ENCODE peak calls at places on chromosomes 13 and 19, in eight cellular contexts. Q is OCI-LY7, V is tibial nerve, N is tibial artery, S is SK-N-SH, E is body of pancreas, I is ovary, F is esophagus squamous epithelium. X is an unnamed sample.

GRCh38 chr13:97275265-97275664 is 53.1 kb downstream of the MBNL2 start:
- DNase-seq in Q (no peak), V (no peak), N (no peak), S (no peak), E (no peak), I (no peak), F (no peak), X (no peak)

GRCh38 chr13:39259371-39259770 is 221.1 kb downstream of the NHLRC3 start:
- DNase-seq in Q (no peak), V (no peak), N (no peak), S (no peak), E (no peak), I (no peak), F (no peak), X (no peak)

GRCh38 chr13:33224686-33225085 is 60.9 kb downstream of the STARD13 start:
- DNase-seq in Q (no peak), V (no peak), N (no peak), S (no peak), E (no peak), I (no peak), F (no peak), X (no peak)

GRCh38 chr13:65387743-65388347 is 1842.3 kb downstream of the PCDH9 start:
- DNase-seq in Q (no peak), V (no peak), N (no peak), S (no peak), E (no peak), I (no peak), F (no peak), X (no peak)

GRCh38 chr19:13996928-13997636 is 9.0 kb downstream of the RFX1 start:
- DNase-seq in Q (no peak), V (no peak), N (no peak), S (no peak), E (no peak), I (no peak), F (no peak), X (no peak)

GRCh38 chr13:99985886-99986527 is 4.4 kb downstream of the ZIC2 start:
- DNase-seq in Q (no peak), V (no peak), N (no peak), S (peak), E (no peak), I (no peak), F (no peak), X (no peak)

GRCh38 chr13:31982540-31982939 is 49.0 kb upstream of the FRY start:
- DNase-seq in Q (no peak), V (peak), N (peak), S (peak), E (peak), I (peak), F (no peak), X (no peak)

GRCh38 chr19:5534787-5535586 is 32.8 kb downstream of the TINCR start:
- DNase-seq in Q (peak), V (no peak), N (no peak), S (peak), E (no peak), I (no peak), F (no peak), X (no peak)

GRCh38 chr19:39341122-39341719 is 1.0 kb upstream of the SAMD4B start:
- DNase-seq in Q (peak), V (no peak), N (peak), S (peak), E (no peak), I (peak), F (no peak), X (no peak)

DNA sequence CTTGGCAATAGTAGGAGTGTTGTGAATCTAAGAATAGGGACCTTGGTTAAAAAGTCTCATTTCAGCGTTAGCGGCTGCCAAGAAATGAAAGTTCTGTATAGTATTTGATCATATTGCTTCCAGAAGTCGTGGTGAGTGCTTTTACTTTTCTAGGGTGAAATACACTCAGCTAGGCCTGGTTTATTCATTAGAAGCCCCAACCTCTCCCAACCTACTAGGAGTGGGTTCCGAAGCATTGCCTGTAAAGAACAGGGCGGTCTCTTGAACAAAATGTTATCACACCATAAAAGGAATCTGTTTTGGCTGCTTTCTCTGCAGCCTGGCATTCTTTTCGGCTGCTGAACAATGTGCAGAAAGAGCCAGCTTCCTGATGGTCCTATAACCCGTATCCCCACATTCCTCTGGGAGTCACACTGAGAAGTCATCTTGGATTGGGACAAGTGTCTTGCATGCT is 102.8 kb downstream of the LRCH1 start:
- DNase-seq in Q (no peak), V (no peak), N (no peak), S (no peak), E (peak), I (no peak), F (no peak), X (no peak)
- H3K4me3 ChIP-seq in Q (no peak), V (no peak), N (peak), S (no peak), E (no peak), I (no peak), F (no peak), X (peak)

GRCh38 chr19:35936738-35937268 is 629 bp downstream of the LRFN3 start:
- DNase-seq in Q (no peak), V (no peak), N (no peak), S (no peak), E (no peak), I (no peak), F (no peak), X (no peak)
- H3K27ac ChIP-seq in Q (no peak), V (peak), N (peak), S (no peak), E (no peak), I (peak), F (peak), X (no peak)

DNA sequence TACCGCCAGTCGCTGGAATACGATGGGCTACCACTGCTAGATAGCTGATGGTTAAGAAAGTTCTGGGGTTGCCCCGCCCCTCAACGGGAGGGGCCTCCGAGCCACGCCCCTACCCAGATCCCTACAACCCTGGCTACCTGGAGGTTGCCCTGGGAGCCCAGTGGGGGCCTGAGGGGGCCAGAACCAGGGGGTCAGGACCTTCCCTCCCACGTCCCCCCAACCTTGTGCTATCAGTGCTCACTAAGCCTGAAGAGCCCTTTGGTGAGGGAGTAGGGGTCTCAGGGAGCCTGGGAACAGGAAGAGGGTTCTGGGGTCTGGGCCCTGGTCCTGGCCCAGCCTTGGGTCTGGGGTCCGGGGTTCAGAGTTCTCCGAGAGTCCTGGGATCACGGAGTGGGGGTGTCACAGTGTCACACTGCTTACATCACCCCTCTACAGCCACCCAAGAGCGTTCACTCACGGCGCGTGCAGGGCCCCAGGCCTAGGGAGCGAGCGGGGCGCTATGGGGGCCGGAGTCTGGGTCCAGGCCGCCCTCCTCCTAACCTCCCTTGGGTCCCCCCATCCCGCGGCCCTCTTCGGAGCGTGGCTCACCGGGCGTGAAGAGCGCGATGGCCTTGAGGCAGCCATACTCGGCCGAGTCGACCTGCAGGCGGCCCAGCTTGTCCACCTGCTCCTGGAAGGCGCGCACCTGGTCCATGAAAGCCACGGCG is 9.0 kb downstream of the OCEL1 start:
- DNase-seq in Q (peak), V (no peak), N (no peak), S (peak), E (peak), I (peak), F (no peak), X (no peak)
- H3K4me3 ChIP-seq in Q (peak), V (peak), N (peak), S (peak), E (no peak), I (peak), F (peak), X (peak)

GRCh38 chr19:16456652-16457194 is 15.0 kb downstream of the EPS15L1 start:
- DNase-seq in Q (no peak), V (no peak), N (no peak), S (peak), E (no peak), I (no peak), F (no peak), X (no peak)
- H3K27ac ChIP-seq in Q (peak), V (peak), N (peak), S (peak), E (no peak), I (no peak), F (peak), X (no peak)

GRCh38 chr13:21051675-21052074 is 9.7 kb downstream of the LATS2 start:
- DNase-seq in Q (no peak), V (no peak), N (no peak), S (no peak), E (no peak), I (no peak), F (no peak), X (no peak)
- H3K4me3 ChIP-seq in Q (no peak), V (no peak), N (no peak), S (no peak), E (no peak), I (no peak), F (no peak), X (no peak)

GRCh38 chr19:15317392-15318011 is 14.8 kb downstream of the BRD4 start:
- DNase-seq in Q (no peak), V (no peak), N (no peak), S (no peak), E (no peak), I (no peak), F (no peak), X (no peak)
- H3K27ac ChIP-seq in Q (peak), V (no peak), N (peak), S (peak), E (no peak), I (no peak), F (peak), X (no peak)

GRCh38 chr13:52848455-52849190 is at the start of gene PCDH8:
- DNase-seq in Q (no peak), V (peak), N (no peak), S (peak), E (peak), I (no peak), F (no peak), X (no peak)
- H3K4me3 ChIP-seq in Q (no peak), V (no peak), N (no peak), S (peak), E (no peak), I (no peak), F (peak), X (peak)

GRCh38 chr13:51422484-51422883 is 30.4 kb downstream of the INTS6 start:
- DNase-seq in Q (no peak), V (no peak), N (no peak), S (no peak), E (no peak), I (no peak), F (no peak), X (no peak)

GRCh38 chr13:51416107-51416506 is 36.7 kb downstream of the INTS6 start:
- DNase-seq in Q (no peak), V (no peak), N (no peak), S (no peak), E (no peak), I (no peak), F (no peak), X (no peak)

GRCh38 chr13:51417716-51418115 is 35.1 kb downstream of the INTS6 start:
- DNase-seq in Q (no peak), V (no peak), N (no peak), S (no peak), E (no peak), I (no peak), F (no peak), X (no peak)

GRCh38 chr13:51420681-51421476 is 32.0 kb downstream of the INTS6 start:
- DNase-seq in Q (peak), V (no peak), N (no peak), S (no peak), E (no peak), I (no peak), F (no peak), X (no peak)

GRCh38 chr13:51419015-51419636 is 33.7 kb downstream of the INTS6 start:
- DNase-seq in Q (peak), V (no peak), N (no peak), S (no peak), E (no peak), I (no peak), F (no peak), X (no peak)
- H3K27ac ChIP-seq in Q (peak), V (no peak), N (no peak), S (no peak), E (no peak), I (no peak), F (no peak), X (no peak)

DNA sequence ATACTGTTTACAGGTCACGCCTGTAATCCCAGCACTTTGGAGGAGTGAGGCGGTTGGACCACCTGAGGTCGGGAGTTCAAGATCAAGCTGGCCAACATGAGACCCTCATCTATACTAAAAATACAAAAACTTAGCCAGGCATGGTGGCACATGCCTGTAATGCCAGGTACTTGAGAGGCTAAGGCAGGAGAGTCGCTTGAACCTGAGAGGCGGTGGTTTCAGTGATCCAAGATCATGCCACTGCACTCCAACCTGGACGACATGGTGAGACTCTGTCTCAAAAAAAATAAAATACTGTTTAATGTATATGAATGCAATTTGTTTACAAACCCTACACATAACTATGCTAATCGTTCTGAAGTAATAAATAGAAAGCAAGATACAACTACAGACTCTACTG is 102.4 kb downstream of the ZNF486 start:
- DNase-seq in Q (no peak), V (no peak), N (no peak), S (no peak), E (no peak), I (no peak), F (no peak), X (no peak)
- H3K4me3 ChIP-seq in Q (peak), V (no peak), N (no peak), S (no peak), E (no peak), I (no peak), F (no peak), X (no peak)

X was measured in SK-N-MC.